ENCODE peak calls at places on chromosomes 7 and 10, in eight cellular contexts. M is GM20000, H is endothelial cell of umbilical vein, U is transverse colon, Z is thyroid gland, C is fibroblast of lung, R is progenitor cell of endocrine pancreas, S is stomach. D is an unnamed sample.

GRCh38 chr10:112988839-112989406 is 38.9 kb downstream of the TCF7L2 start:
- DNase-seq in M (no peak), U (no peak), Z (no peak), H (peak; percentile 10), S (no peak), R (no peak), C (no peak), D (no peak)

GRCh38 chr10:57743711-57744110 is 524.0 kb downstream of the IPMK start:
- DNase-seq in Z (peak; percentile 68), U (no peak), C (no peak), R (no peak), S (no peak), H (no peak), M (no peak), D (no peak)

GRCh38 chr10:50919010-50919409 is 33.6 kb upstream of the A1CF start:
- DNase-seq in R (no peak), Z (no peak), U (no peak), S (no peak), M (no peak), C (no peak), H (no peak), D (no peak)

GRCh38 chr10:108597031-108597430 is 1326.3 kb downstream of the XPNPEP1 start:
- DNase-seq in S (no peak), C (peak; percentile 79), H (no peak), U (no peak), Z (no peak), M (no peak), R (no peak), D (no peak)

GRCh38 chr7:70669859-70670258 is 462.1 kb upstream of the GALNT17 start:
- DNase-seq in Z (no peak), U (no peak), M (no peak), R (no peak), H (no peak), C (no peak), S (no peak), D (no peak)

GRCh38 chr7:81624650-81625310 is 145.1 kb downstream of the HGF start:
- DNase-seq in H (no peak), S (no peak), C (no peak), R (no peak), M (no peak), U (no peak), Z (no peak), D (no peak)

GRCh38 chr7:143456992-143457793 is 13.9 kb downstream of the TAS2R60 start:
- DNase-seq in Z (no peak), C (peak; percentile 45), R (no peak), U (no peak), M (no peak), H (peak; percentile 28), S (no peak), D (no peak)

GRCh38 chr10:116470768-116471415 is 43.2 kb downstream of the PNLIPRP3 start:
- DNase-seq in U (peak; percentile 42), H (no peak), S (no peak), R (no peak), Z (no peak), M (no peak), C (peak; percentile 13), D (no peak)

GRCh38 chr10:89491932-89492331 is 43.5 kb downstream of the SLC16A12 start:
- DNase-seq in M (no peak), U (no peak), S (no peak), C (no peak), Z (no peak), R (no peak), H (no peak), D (no peak)

GRCh38 chr7:123679614-123680013 is 23.9 kb downstream of the LMOD2 start:
- DNase-seq in H (no peak), Z (no peak), U (no peak), R (no peak), M (no peak), C (no peak), S (no peak), D (no peak)

GRCh38 chr7:123687161-123687560 is 31.5 kb downstream of the LMOD2 start:
- DNase-seq in U (no peak), R (no peak), H (no peak), M (no peak), S (no peak), Z (no peak), C (no peak), D (no peak)

GRCh38 chr7:123681561-123681960 is 25.9 kb downstream of the LMOD2 start:
- DNase-seq in Z (peak; percentile 62), S (no peak), R (no peak), H (no peak), C (no peak), U (no peak), M (no peak), D (no peak)

GRCh38 chr7:123680580-123680979 is 24.9 kb downstream of the LMOD2 start:
- DNase-seq in S (no peak), H (no peak), R (no peak), C (no peak), Z (no peak), U (no peak), M (no peak), D (no peak)

GRCh38 chr7:123682690-123683089 is 27.0 kb downstream of the LMOD2 start:
- DNase-seq in M (peak; percentile 22), C (peak; percentile 68), U (no peak), H (peak; percentile 72), S (no peak), R (no peak), Z (peak; percentile 9), D (no peak)
- TF ChIP-seq CTCF in M (no peak), C (peak; percentile 54), U (peak; percentile 46), H (peak; percentile 25), S (no peak), R (peak; percentile 73), Z (peak; percentile 70), D (peak; percentile 75)

GRCh38 chr10:76036410-76036940 is 605.1 kb downstream of the LRMDA start:
- DNase-seq in Z (peak; percentile 76), H (peak; percentile 57), U (peak; percentile 78), R (peak; percentile 65), C (peak; percentile 59), S (peak; percentile 79), M (peak; percentile 79), D (peak; percentile 89)
- TF ChIP-seq CTCF in Z (peak; percentile 81), H (peak; percentile 87), U (peak; percentile 90), R (peak; percentile 97), C (peak; percentile 89), S (no peak), M (peak; percentile 79), D (peak; percentile 90)

DNA sequence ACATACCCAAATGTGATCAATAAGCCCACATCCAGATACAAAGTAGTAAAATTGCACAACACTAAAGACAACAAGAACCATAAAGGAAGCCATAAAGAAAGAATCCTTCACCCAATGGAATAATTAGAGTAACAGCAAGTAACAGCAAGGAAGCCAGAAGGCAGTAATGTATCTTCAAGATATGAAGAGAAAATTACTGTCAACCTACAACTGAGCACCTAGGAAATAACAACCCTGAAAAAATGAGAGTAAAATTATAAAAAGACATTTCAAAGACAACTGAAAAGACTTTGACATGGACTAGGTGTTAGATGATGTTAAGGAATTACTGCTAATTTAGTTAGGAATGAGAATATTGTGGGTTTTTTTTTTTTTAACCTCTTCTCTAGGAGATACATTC is 60.4 kb downstream of the CNOT4 start:
- DNase-seq in Z (no peak), R (no peak), S (no peak), C (no peak), M (no peak), H (no peak), U (no peak), D (no peak)
- TF ChIP-seq CTCF in Z (no peak), R (no peak), S (no peak), C (no peak), M (no peak), H (no peak), U (no peak), D (no peak)

GRCh38 chr7:117032810-117033209 is 79.5 kb downstream of the ST7 start:
- DNase-seq in R (no peak), M (no peak), H (no peak), C (no peak), S (no peak), Z (no peak), U (no peak), D (no peak)

GRCh38 chr7:117036034-117036669 is 82.9 kb downstream of the ST7 start:
- DNase-seq in Z (no peak), S (no peak), C (no peak), M (no peak), U (no peak), H (no peak), R (no peak), D (no peak)

GRCh38 chr7:117034851-117035462 is 81.7 kb downstream of the ST7 start:
- DNase-seq in Z (no peak), M (no peak), R (no peak), C (no peak), H (peak; percentile 90), S (no peak), U (no peak), D (no peak)

GRCh38 chr7:117036836-117037235 is 83.5 kb downstream of the ST7 start:
- DNase-seq in C (no peak), Z (no peak), R (no peak), M (no peak), H (no peak), U (no peak), S (no peak), D (no peak)

GRCh38 chr7:117035463-117035862 is 82.2 kb downstream of the ST7 start:
- DNase-seq in C (no peak), M (no peak), R (no peak), U (no peak), Z (no peak), H (no peak), S (no peak), D (no peak)
- TF ChIP-seq CTCF in C (no peak), M (no peak), R (no peak), U (no peak), Z (no peak), H (no peak), S (no peak), D (peak; percentile 19)

GRCh38 chr7:105493196-105493927 is 28.7 kb downstream of the PUS7 start:
- DNase-seq in M (no peak), H (no peak), R (no peak), C (peak; percentile 32), S (no peak), U (no peak), Z (no peak), D (no peak)

GRCh38 chr7:105488219-105488571 is 33.9 kb downstream of the PUS7 start:
- DNase-seq in C (no peak), Z (no peak), M (no peak), S (no peak), R (no peak), H (no peak), U (no peak), D (no peak)

GRCh38 chr7:105489409-105489808 is 32.7 kb downstream of the PUS7 start:
- DNase-seq in Z (no peak), U (no peak), S (no peak), H (no peak), R (no peak), C (no peak), M (no peak), D (no peak)

DNA sequence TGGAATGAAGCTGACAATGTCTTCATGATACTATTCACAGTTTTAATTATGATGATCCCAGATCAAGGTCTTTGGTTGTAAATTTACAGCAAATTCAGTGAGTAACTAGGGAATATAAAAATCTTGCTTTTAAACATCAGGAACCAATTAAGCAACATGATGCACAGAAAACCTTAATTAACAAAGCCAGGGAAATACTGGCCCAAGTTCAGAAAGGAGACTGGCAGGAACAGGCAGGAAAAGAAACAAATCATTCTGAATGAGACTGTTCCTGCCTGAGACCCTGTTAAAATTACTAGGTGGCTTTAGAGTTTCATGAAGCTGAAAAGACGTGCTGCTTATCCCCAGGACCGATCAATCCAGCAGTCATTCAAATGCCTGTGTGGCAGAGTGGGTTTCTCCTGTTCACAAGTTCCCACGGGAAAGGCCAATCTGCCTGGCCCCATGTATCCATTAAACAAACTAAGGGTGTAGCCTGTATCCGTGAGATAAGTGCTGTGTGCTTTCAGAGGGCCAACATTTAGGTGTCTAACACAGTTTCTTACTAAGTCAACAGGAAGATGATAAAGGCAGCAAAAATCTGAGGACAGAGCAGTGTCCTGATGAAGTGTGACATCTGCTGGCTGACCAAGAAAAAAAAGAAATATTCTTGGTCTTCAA is 34.4 kb downstream of the PUS7 start:
- DNase-seq in R (peak; percentile 14), U (no peak), C (peak; percentile 82), M (peak; percentile 29), S (no peak), Z (no peak), H (peak; percentile 100), D (no peak)
- TF ChIP-seq CTCF in R (peak; percentile 37), U (no peak), C (peak; percentile 42), M (no peak), S (no peak), Z (peak; percentile 39), H (peak; percentile 39), D (peak; percentile 77)